ENCODE peak calls at places on chromosomes 11 and 22, in nine cellular contexts. E is ELR; C is stimulated activated CD8-positive, alpha-beta memory T cell treated with anti-CD3 and anti-CD28 coated beads, Interleukin-15, amount 100 ng/mL, for 24 hours; A is NCI-H2029 treated with DMSO at 0.1 percent for 48 hours; N is HFFc6; L is hepatocyte; Y is activated CD8-positive, alpha-beta memory T cell treated with anti-CD3 and anti-CD28 coated beads for 48 hours; X is activated T-cell treated with anti-CD3 and anti-CD28 coated beads for 24 hours; P is substantia nigra. W is an unnamed sample.

GRCh38 chr22:40310081-40310770 is 36.1 kb upstream of the ADSL start:
- DNase-seq in E (peak), C (no peak), A (no peak), N (peak), L (peak), Y (no peak), X (no peak), P (no peak), W (no peak)

GRCh38 chr11:85663781-85664560 is 958 bp downstream of the CREBZF start:
- DNase-seq in E (peak), C (peak), A (no peak), N (peak), L (peak), Y (peak), X (peak), P (peak), W (peak)

GRCh38 chr11:72015511-72016061 is 16.9 kb downstream of the IL18BP start:
- DNase-seq in E (peak), C (no peak), A (no peak), N (no peak), L (peak), Y (no peak), X (no peak), P (no peak), W (no peak)

GRCh38 chr22:39519681-39520053 is 695 bp upstream of the ATF4 start:
- DNase-seq in E (peak), C (no peak), A (no peak), N (no peak), L (peak), Y (no peak), X (no peak), P (peak), W (no peak)

GRCh38 chr11:46555269-46556054 is 38.4 kb downstream of the AMBRA1 start:
- DNase-seq in E (no peak), C (no peak), A (no peak), N (peak), L (no peak), Y (no peak), X (no peak), P (no peak), W (no peak)

GRCh38 chr22:33896801-33897620 is 23.3 kb downstream of the LARGE1 start:
- DNase-seq in E (no peak), C (no peak), A (no peak), N (no peak), L (no peak), Y (no peak), X (no peak), P (no peak), W (no peak)

GRCh38 chr11:8058216-8058615 is 22.8 kb upstream of the TUB start:
- DNase-seq in E (no peak), C (no peak), A (no peak), N (no peak), L (no peak), Y (no peak), X (no peak), P (no peak), W (no peak)

GRCh38 chr11:75768112-75768908 is at the start of gene DGAT2:
- DNase-seq in E (peak), C (peak), A (peak), N (no peak), L (peak), Y (peak), X (peak), P (no peak), W (peak)

GRCh38 chr11:4071828-4072421 is 22.7 kb upstream of the RRM1 start:
- DNase-seq in E (no peak), C (no peak), A (no peak), N (no peak), L (peak), Y (no peak), X (no peak), P (no peak), W (peak)

GRCh38 chr22:33652596-33652995 is 267.7 kb downstream of the LARGE1 start:
- DNase-seq in E (no peak), C (no peak), A (no peak), N (no peak), L (peak), Y (no peak), X (no peak), P (no peak), W (no peak)

GRCh38 chr11:99020324-99021225 is at the start of gene CNTN5:
- DNase-seq in E (peak), C (no peak), A (no peak), N (peak), L (peak), Y (no peak), X (peak), P (no peak), W (peak)

GRCh38 chr11:35103366-35104194 is 35.4 kb upstream of the CD44 start:
- DNase-seq in E (no peak), C (no peak), A (no peak), N (no peak), L (no peak), Y (no peak), X (no peak), P (no peak), W (no peak)

GRCh38 chr11:35295751-35296150 is 123.6 kb downstream of the SLC1A2 start:
- DNase-seq in E (no peak), C (no peak), A (no peak), N (no peak), L (no peak), Y (no peak), X (no peak), P (no peak), W (no peak)

GRCh38 chr11:120127236-120127635 is 10.7 kb downstream of the TRIM29 start:
- DNase-seq in E (no peak), C (no peak), A (no peak), N (no peak), L (no peak), Y (no peak), X (no peak), P (no peak), W (no peak)

GRCh38 chr11:124950606-124951330 is 3.2 kb upstream of the CCDC15 start:
- DNase-seq in E (no peak), C (no peak), A (no peak), N (no peak), L (no peak), Y (no peak), X (no peak), P (no peak), W (no peak)

GRCh38 chr22:49903322-49904039 is 14.8 kb downstream of the ALG12 start:
- DNase-seq in E (no peak), C (no peak), A (no peak), N (no peak), L (no peak), Y (no peak), X (no peak), P (no peak), W (no peak)

GRCh38 chr11:11372461-11372860 is 19.4 kb upstream of the CSNK2A3 start:
- DNase-seq in E (no peak), C (no peak), A (no peak), N (no peak), L (no peak), Y (no peak), X (no peak), P (no peak), W (no peak)

GRCh38 chr11:66892926-66893325 is 36.1 kb downstream of the LRFN4 start:
- DNase-seq in E (peak), C (no peak), A (no peak), N (no peak), L (no peak), Y (no peak), X (no peak), P (no peak), W (no peak)

GRCh38 chr22:43992331-43992821 is 31.7 kb upstream of the PARVB start:
- DNase-seq in E (peak), C (no peak), A (no peak), N (peak), L (no peak), Y (no peak), X (no peak), P (no peak), W (peak)

GRCh38 chr11:44590769-44591168 is 25.3 kb downstream of the CD82 start:
- DNase-seq in E (no peak), C (no peak), A (no peak), N (no peak), L (no peak), Y (no peak), X (no peak), P (no peak), W (no peak)

GRCh38 chr11:107102692-107103463 is 84.6 kb upstream of the GUCY1A2 start:
- DNase-seq in E (no peak), C (no peak), A (peak), N (no peak), L (no peak), Y (no peak), X (no peak), P (no peak), W (no peak)

GRCh38 chr11:78420255-78420764 is 2.7 kb upstream of the GAB2 start:
- DNase-seq in E (peak), C (no peak), A (peak), N (peak), L (peak), Y (no peak), X (no peak), P (peak), W (peak)

GRCh38 chr11:121063728-121064127 is 37.3 kb upstream of the TECTA start:
- DNase-seq in E (peak), C (no peak), A (no peak), N (peak), L (no peak), Y (no peak), X (no peak), P (no peak), W (no peak)

GRCh38 chr11:87897079-87897478 is 278.2 kb downstream of the RAB38 start:
- DNase-seq in E (no peak), C (no peak), A (no peak), N (no peak), L (no peak), Y (no peak), X (no peak), P (no peak), W (no peak)

GRCh38 chr22:30265851-30266444 is 703 bp downstream of the OSM start:
- DNase-seq in E (no peak), C (peak), A (no peak), N (no peak), L (no peak), Y (peak), X (peak), P (peak), W (no peak)

GRCh38 chr11:2298795-2299747 is 2.6 kb downstream of the C11orf21 start:
- DNase-seq in E (peak), C (no peak), A (no peak), N (no peak), L (peak), Y (no peak), X (no peak), P (no peak), W (peak)

GRCh38 chr11:120302001-120302805 is 22.9 kb upstream of the TLCD5 start:
- DNase-seq in E (no peak), C (no peak), A (peak), N (no peak), L (no peak), Y (no peak), X (no peak), P (no peak), W (no peak)

GRCh38 chr22:32083000-32083399 is 39.9 kb downstream of the SLC5A1 start:
- DNase-seq in E (no peak), C (no peak), A (no peak), N (no peak), L (no peak), Y (no peak), X (no peak), P (no peak), W (no peak)

GRCh38 chr11:46006418-46007070 is 84.1 kb downstream of the LARGE2 start:
- DNase-seq in E (peak), C (no peak), A (peak), N (peak), L (peak), Y (no peak), X (no peak), P (no peak), W (no peak)

GRCh38 chr22:27019827-27020226 is 362.4 kb downstream of the MIAT start:
- DNase-seq in E (no peak), C (no peak), A (no peak), N (no peak), L (peak), Y (no peak), X (no peak), P (no peak), W (no peak)

GRCh38 chr22:29369460-29369859 is 18.9 kb downstream of the AP1B1 start:
- DNase-seq in E (peak), C (no peak), A (no peak), N (no peak), L (peak), Y (no peak), X (no peak), P (peak), W (peak)

GRCh38 chr22:42114721-42115120 is 15.9 kb downstream of the CYP2D6 start:
- DNase-seq in E (peak), C (no peak), A (no peak), N (peak), L (peak), Y (no peak), X (no peak), P (no peak), W (no peak)

GRCh38 chr22:25853902-25854301 is 111.9 kb downstream of the MYO18B start:
- DNase-seq in E (no peak), C (no peak), A (no peak), N (no peak), L (no peak), Y (no peak), X (no peak), P (no peak), W (peak)

GRCh38 chr11:118742304-118742703 is 48.7 kb downstream of the DDX6 start:
- DNase-seq in E (no peak), C (no peak), A (no peak), N (no peak), L (no peak), Y (no peak), X (no peak), P (no peak), W (no peak)

GRCh38 chr11:31870609-31871309 is 59.6 kb upstream of the PAX6 start:
- DNase-seq in E (peak), C (peak), A (no peak), N (no peak), L (peak), Y (no peak), X (peak), P (no peak), W (peak)

GRCh38 chr11:81071641-81072040 is 1630.8 kb upstream of the TENM4 start:
- DNase-seq in E (no peak), C (no peak), A (no peak), N (no peak), L (no peak), Y (no peak), X (no peak), P (no peak), W (peak)

GRCh38 chr11:62501432-62501891 is 45.1 kb downstream of the AHNAK start:
- DNase-seq in E (no peak), C (no peak), A (peak), N (no peak), L (no peak), Y (no peak), X (no peak), P (peak), W (peak)

GRCh38 chr22:38824587-38824986 is 19.2 kb downstream of the NPTXR start:
- DNase-seq in E (peak), C (no peak), A (no peak), N (peak), L (peak), Y (no peak), X (peak), P (peak), W (peak)

W was measured in retina.